ENCODE peak calls at places on chromosomes 6 and 20, in eight cellular contexts. M is 8988T, W is lung, X is HS-27A, L is WTC11, Y is GM04504, S is transverse colon, E is H7. H is an unnamed sample.
A peak's percentile ranks its signal among the peaks of the same experiment; 100 is the strongest.

GRCh38 chr6:399785-400517 is 8.4 kb downstream of the IRF4 start:
- DNase-seq in W (no peak), X (no peak), Y (no peak), L (no peak), M (no peak), E (no peak), S (no peak), H (no peak)

GRCh38 chr6:46638650-46639049 is 14.0 kb downstream of the CYP39A1 start:
- DNase-seq in L (no peak), X (no peak), Y (no peak), W (no peak), E (no peak), S (no peak), M (no peak), H (no peak)

GRCh38 chr6:143965503-143966171 is 42.4 kb downstream of the PLAGL1 start:
- DNase-seq in L (no peak), Y (peak; percentile 40), W (no peak), X (no peak), M (no peak), S (no peak), E (no peak), H (no peak)

GRCh38 chr20:16349518-16350295 is 223.5 kb downstream of the KIF16B start:
- DNase-seq in L (no peak), E (no peak), M (no peak), X (no peak), Y (peak; percentile 65), S (no peak), W (no peak), H (no peak)

GRCh38 chr6:20211941-20212391 is 303 bp downstream of the MBOAT1 start:
- DNase-seq in E (no peak), Y (no peak), M (peak; percentile 27), X (no peak), S (peak; percentile 61), L (peak; percentile 69), W (no peak), H (peak; percentile 60)

GRCh38 chr6:3888153-3888957 is 39.2 kb downstream of the FAM50B start:
- DNase-seq in L (no peak), S (peak; percentile 34), M (no peak), Y (no peak), W (no peak), E (no peak), X (no peak), H (peak; percentile 59)

GRCh38 chr20:57594092-57594911 is 25.9 kb downstream of the ZBP1 start:
- DNase-seq in M (peak; percentile 91), S (peak; percentile 57), X (peak; percentile 14), Y (no peak), W (peak; percentile 37), E (peak; percentile 94), L (peak; percentile 74), H (peak; percentile 62)

GRCh38 chr20:62889871-62890270 is 28.2 kb upstream of the TCFL5 start:
- DNase-seq in W (no peak), E (no peak), L (no peak), S (no peak), X (no peak), Y (no peak), M (no peak), H (no peak)

GRCh38 chr6:20058912-20059311 is 153.4 kb downstream of the MBOAT1 start:
- DNase-seq in S (no peak), Y (no peak), L (no peak), W (no peak), X (no peak), E (peak; percentile 24), M (no peak), H (no peak)

GRCh38 chr20:50980071-50980681 is 21.6 kb downstream of the MOCS3 start:
- DNase-seq in L (no peak), S (no peak), Y (peak; percentile 97), M (peak; percentile 42), X (peak; percentile 95), W (no peak), E (no peak), H (no peak)

GRCh38 chr6:165999279-165999678 is 168.4 kb downstream of the TBXT start:
- DNase-seq in L (no peak), E (peak; percentile 4), S (no peak), M (no peak), X (no peak), Y (no peak), W (no peak), H (no peak)

GRCh38 chr6:55918639-55919038 is 43.2 kb upstream of the BMP5 start:
- DNase-seq in X (no peak), E (no peak), L (no peak), W (no peak), M (no peak), S (no peak), Y (peak; percentile 55), H (no peak)

GRCh38 chr20:15594296-15594695 is 979.0 kb downstream of the KIF16B start:
- DNase-seq in M (no peak), S (no peak), Y (no peak), L (no peak), X (no peak), W (no peak), E (no peak), H (no peak)

GRCh38 chr6:150320450-150320849 is 48.4 kb upstream of the IYD start:
- DNase-seq in M (no peak), W (no peak), Y (no peak), L (no peak), X (no peak), S (no peak), E (no peak), H (peak; percentile 58)

GRCh38 chr20:8310618-8311017 is 178.6 kb downstream of the PLCB1 start:
- DNase-seq in S (no peak), L (no peak), M (no peak), W (no peak), E (no peak), X (no peak), Y (no peak), H (no peak)

GRCh38 chr20:44936510-44936909 is 23.7 kb downstream of the TOMM34 start:
- DNase-seq in W (no peak), L (no peak), Y (no peak), S (no peak), X (no peak), M (no peak), E (no peak), H (no peak)

GRCh38 chr20:55513966-55514365 is 491.4 kb downstream of the CBLN4 start:
- DNase-seq in M (no peak), Y (no peak), E (no peak), S (no peak), L (no peak), X (no peak), W (no peak), H (no peak)

GRCh38 chr20:43448748-43449535 is 8.8 kb upstream of the SRSF6 start:
- DNase-seq in W (no peak), E (peak; percentile 72), M (peak; percentile 55), L (peak; percentile 42), Y (peak; percentile 16), X (no peak), S (peak; percentile 30), H (peak; percentile 51)

GRCh38 chr6:109397020-109397419 is 14.8 kb upstream of the CD164 start:
- DNase-seq in L (no peak), W (no peak), E (peak; percentile 53), Y (no peak), M (no peak), S (no peak), X (no peak), H (no peak)

GRCh38 chr6:109121411-109121810 is 26.1 kb downstream of the CEP57L1 start:
- DNase-seq in Y (no peak), X (no peak), W (no peak), L (no peak), S (no peak), E (no peak), M (no peak), H (no peak)

GRCh38 chr20:16929756-16930155 is 181.6 kb downstream of the OTOR start:
- DNase-seq in X (peak; percentile 49), Y (no peak), M (no peak), E (no peak), L (no peak), S (no peak), W (no peak), H (no peak)

GRCh38 chr6:150323205-150323604 is 45.6 kb upstream of the IYD start:
- DNase-seq in Y (no peak), M (no peak), E (no peak), S (no peak), W (no peak), X (no peak), L (no peak), H (no peak)

GRCh38 chr6:78462728-78463127 is 404.6 kb upstream of the IRAK1BP1 start:
- DNase-seq in S (no peak), M (no peak), L (no peak), E (no peak), Y (no peak), X (no peak), W (no peak), H (no peak)

GRCh38 chr6:24897186-24897585 is 38.6 kb downstream of the RIPOR2 start:
- DNase-seq in Y (no peak), W (no peak), S (no peak), E (no peak), M (no peak), L (no peak), X (no peak), H (no peak)

GRCh38 chr20:44683263-44684046 is 31.7 kb upstream of the CCN5 start:
- DNase-seq in L (peak; percentile 85), M (no peak), W (no peak), S (peak; percentile 56), X (no peak), Y (no peak), E (peak; percentile 90), H (peak; percentile 71)

GRCh38 chr6:133240511-133241087 is 558 bp upstream of the EYA4 start:
- DNase-seq in S (no peak), Y (no peak), E (peak; percentile 71), L (peak; percentile 58), X (no peak), W (no peak), M (no peak), H (no peak)

GRCh38 chr20:14580426-14581074 is 243.1 kb upstream of the FLRT3 start:
- DNase-seq in W (no peak), X (no peak), M (no peak), Y (no peak), E (no peak), L (no peak), S (no peak), H (no peak)

GRCh38 chr6:117074672-117075071 is 190.7 kb upstream of the VGLL2 start:
- DNase-seq in Y (no peak), M (no peak), S (no peak), L (no peak), W (no peak), X (no peak), E (no peak), H (no peak)

GRCh38 chr20:61532736-61533135 is 280.7 kb downstream of the CDH4 start:
- DNase-seq in Y (no peak), X (no peak), M (no peak), W (no peak), L (no peak), E (no peak), S (no peak), H (no peak)

GRCh38 chr6:155418017-155418749 is 37.5 kb downstream of the NOX3 start:
- DNase-seq in L (no peak), E (peak; percentile 48), W (peak; percentile 35), S (peak; percentile 14), M (no peak), X (no peak), Y (no peak), H (no peak)

GRCh38 chr20:49281913-49282467 is 4.1 kb upstream of the ZNFX1 start:
- DNase-seq in W (no peak), Y (no peak), S (no peak), M (no peak), L (no peak), E (no peak), X (no peak), H (no peak)

GRCh38 chr20:1998715-1999114 is 4.9 kb upstream of the PDYN start:
- DNase-seq in S (no peak), E (no peak), X (no peak), W (no peak), M (no peak), L (no peak), Y (no peak), H (no peak)

H was measured in stomach.